ENCODE peak calls at places on chromosome 13, in four cellular contexts. P, A, Q and V are unnamed samples.

GRCh38 chr13:75135325-75135825 is 346.6 kb downstream of the TBC1D4 start:
- DNase-seq in A (no peak), P (no peak), Q (peak; percentile 93), V (no peak)

GRCh38 chr13:111952814-111953213 is 114.1 kb upstream of the SOX1 start:
- DNase-seq in P (no peak), Q (no peak), A (no peak), V (no peak)

GRCh38 chr13:40692946-40693345 is 26.5 kb upstream of the FOXO1 start:
- DNase-seq in P (no peak), Q (no peak), A (no peak), V (no peak)

GRCh38 chr13:45715351-45715750 is 13.2 kb downstream of the CBY2 start:
- DNase-seq in P (no peak), Q (no peak), A (no peak), V (no peak)

GRCh38 chr13:39942901-39943273 is 287.4 kb downstream of the COG6 start:
- DNase-seq in P (peak; percentile 61), Q (peak; percentile 57), A (peak; percentile 75), V (no peak)

GRCh38 chr13:39202746-39203145 is 164.5 kb downstream of the NHLRC3 start:
- DNase-seq in P (no peak), Q (no peak), A (no peak), V (no peak)

GRCh38 chr13:109151696-109152095 is 522.3 kb downstream of the MYO16 start:
- DNase-seq in Q (no peak), P (no peak), A (no peak), V (no peak)

GRCh38 chr13:104937881-104938280 is 1597.6 kb downstream of the EFNB2 start:
- DNase-seq in Q (no peak), A (no peak), P (no peak), V (no peak)

GRCh38 chr13:52809310-52809769 is 39.1 kb downstream of the PCDH8 start:
- DNase-seq in A (peak; percentile 36), Q (peak; percentile 39), P (no peak), V (no peak)

GRCh38 chr13:74040200-74040599 is 94.0 kb downstream of the KLF12 start:
- DNase-seq in Q (peak; percentile 31), P (peak; percentile 42), A (no peak), V (no peak)

GRCh38 chr13:48749699-48750473 is 96.2 kb downstream of the CYSLTR2 start:
- DNase-seq in P (peak; percentile 78), Q (peak; percentile 99), A (peak; percentile 83), V (peak; percentile 86)

GRCh38 chr13:46624353-46624752 is 71.4 kb downstream of the LRCH1 start:
- DNase-seq in P (no peak), Q (no peak), A (no peak), V (no peak)

GRCh38 chr13:32225494-32225931 is 89.7 kb downstream of the ZAR1L start:
- DNase-seq in Q (peak; percentile 92), P (no peak), A (no peak), V (no peak)
- H3K27ac ChIP-seq in Q (peak overlapping the region; percentile 77), P (no peak overlapping the region), A (peak overlapping the region; percentile 12), V (peak overlapping the region; percentile 27)

GRCh38 chr13:44096906-44097305 is 217.2 kb downstream of the LACC1 start:
- DNase-seq in P (no peak), A (no peak), Q (no peak), V (no peak)
- H3K4me3 ChIP-seq in P (no peak overlapping the region), A (no peak overlapping the region), Q (no peak overlapping the region), V (no peak overlapping the region)

DNA sequence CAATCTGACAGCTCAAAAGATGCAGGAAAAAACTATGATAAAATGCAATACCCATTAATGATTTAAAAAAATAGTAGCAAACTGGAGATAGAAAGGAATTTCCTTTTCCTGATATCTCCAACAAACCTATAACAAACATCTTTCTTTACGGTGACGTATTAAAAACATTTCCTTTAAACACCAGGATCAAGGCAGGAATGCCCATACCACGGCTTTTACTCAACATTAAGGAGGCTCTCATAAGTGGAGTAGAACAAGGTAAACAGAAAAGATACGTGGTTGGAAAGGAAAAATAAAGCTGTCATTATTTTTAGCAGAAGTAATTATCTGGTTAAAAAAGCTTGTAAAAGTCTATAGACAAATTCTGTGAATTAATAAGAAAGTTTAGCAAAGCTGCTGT is 61.1 kb downstream of the MIPEP start:
- DNase-seq in A (no peak), P (no peak), Q (no peak), V (no peak)
- TF ChIP-seq CTCF in A (no peak), P (no peak), Q (no peak), V (no peak)

GRCh38 chr13:27040826-27041108 is 130.8 kb downstream of the USP12 start:
- DNase-seq in A (no peak), P (no peak), Q (no peak), V (no peak)

GRCh38 chr13:27044837-27045570 is 126.6 kb downstream of the USP12 start:
- DNase-seq in A (no peak), Q (no peak), P (no peak), V (no peak)

GRCh38 chr13:27041341-27041740 is 130.3 kb downstream of the USP12 start:
- DNase-seq in P (no peak), Q (no peak), A (no peak), V (no peak)

GRCh38 chr13:27039171-27039701 is 132.4 kb downstream of the USP12 start:
- DNase-seq in P (no peak), Q (no peak), A (no peak), V (no peak)

GRCh38 chr13:27043013-27043412 is 128.6 kb downstream of the USP12 start:
- DNase-seq in A (peak; percentile 41), P (no peak), Q (peak; percentile 98), V (no peak)
- H3K27ac ChIP-seq in A (peak overlapping the region; percentile 46), P (no peak overlapping the region), Q (no peak overlapping the region), V (no peak overlapping the region)

GRCh38 chr13:54367639-54368271 is 1339.1 kb downstream of the OLFM4 start:
- DNase-seq in A (no peak), P (no peak), Q (no peak), V (no peak)

GRCh38 chr13:54361460-54361859 is 1332.8 kb downstream of the OLFM4 start:
- DNase-seq in P (no peak), A (no peak), Q (no peak), V (no peak)

GRCh38 chr13:54368387-54368786 is 1339.8 kb downstream of the OLFM4 start:
- DNase-seq in P (no peak), Q (no peak), A (no peak), V (no peak)

GRCh38 chr13:54366728-54367127 is 1338.1 kb downstream of the OLFM4 start:
- DNase-seq in A (no peak), P (no peak), Q (no peak), V (no peak)
- H3K4me3 ChIP-seq in A (no peak overlapping the region), P (no peak overlapping the region), Q (no peak overlapping the region), V (no peak overlapping the region)

DNA sequence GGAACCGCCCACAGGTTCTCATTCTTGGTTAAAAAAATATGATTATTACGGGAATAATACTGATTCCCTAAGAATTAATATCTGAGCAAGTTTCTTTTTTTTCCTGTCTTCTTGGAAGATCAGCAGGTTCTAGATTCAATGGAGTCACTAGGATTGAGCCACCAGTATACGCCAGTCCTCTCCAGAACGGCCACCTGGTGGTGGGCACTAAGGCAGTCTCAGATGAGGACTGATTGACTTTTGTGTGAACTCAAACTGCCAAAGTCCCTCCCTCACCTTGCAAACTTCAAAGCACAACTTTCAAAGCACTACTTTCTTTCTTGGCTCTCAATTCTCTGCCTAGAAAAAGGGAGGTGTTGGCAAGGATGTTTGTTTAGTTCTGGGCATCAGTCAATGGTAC is 33.3 kb upstream of the ALOX5AP start:
- DNase-seq in Q (no peak), A (no peak), P (no peak), V (peak; percentile 21)
- TF ChIP-seq CTCF in Q (no peak), A (no peak), P (no peak), V (no peak)

GRCh38 chr13:72634859-72635258 is 92.6 kb downstream of the MZT1 start:
- DNase-seq in A (no peak), P (no peak), Q (no peak), V (no peak)

GRCh38 chr13:72638059-72638815 is 89.2 kb downstream of the MZT1 start:
- DNase-seq in Q (no peak), A (no peak), P (no peak), V (no peak)

GRCh38 chr13:72637561-72637960 is 89.9 kb downstream of the MZT1 start:
- DNase-seq in Q (no peak), P (no peak), A (no peak), V (no peak)

GRCh38 chr13:72643339-72643989 is 84.0 kb downstream of the MZT1 start:
- DNase-seq in P (peak; percentile 38), A (peak; percentile 68), Q (peak; percentile 44), V (no peak)

GRCh38 chr13:72639377-72639776 is 88.1 kb downstream of the MZT1 start:
- DNase-seq in P (no peak), A (no peak), Q (no peak), V (no peak)
- H3K27ac ChIP-seq in P (no peak overlapping the region), A (no peak overlapping the region), Q (no peak overlapping the region), V (no peak overlapping the region)

GRCh38 chr13:30752991-30753616 is 17.8 kb downstream of the ALOX5AP start:
- DNase-seq in A (no peak), Q (no peak), P (no peak), V (peak; percentile 24)
- H3K4me3 ChIP-seq in A (no peak overlapping the region), Q (no peak overlapping the region), P (no peak overlapping the region), V (no peak overlapping the region)